ENCODE peak calls at places on chromosome 4, in five cellular contexts. One of them, this sample, is unnamed.
A peak's percentile ranks its signal among the peaks of the same experiment; 100 is the strongest.

GRCh38 chr4:142961866-142962265 is 115.8 kb upstream of the INPP4B start:
- DNase-seq in NCI-H146: no peak
- DNase-seq in NCI-H510A treated with DMSO at 0.1 percent for 48 hours: no peak
- DNase-seq in NCI-H2171 treated with DMSO at 0.1 percent for 48 hours: no peak
- DNase-seq in GOT3: no peak
- DNase-seq in this sample: no peak

GRCh38 chr4:185657191-185657590 is 121.9 kb upstream of the PDLIM3 start:
- DNase-seq in NCI-H146: no peak
- DNase-seq in NCI-H510A treated with DMSO at 0.1 percent for 48 hours: no peak
- DNase-seq in NCI-H2171 treated with DMSO at 0.1 percent for 48 hours: no peak
- DNase-seq in GOT3: no peak
- DNase-seq in this sample: no peak

GRCh38 chr4:42655921-42656735 is 777 bp downstream of the ATP8A1 start:
- DNase-seq in NCI-H146: peak; percentile 12
- DNase-seq in NCI-H510A treated with DMSO at 0.1 percent for 48 hours: peak; percentile 19
- DNase-seq in NCI-H2171 treated with DMSO at 0.1 percent for 48 hours: peak; percentile 23
- DNase-seq in GOT3: no peak
- DNase-seq in this sample: peak; percentile 67

GRCh38 chr4:2793578-2793919 is 664 bp downstream of the SH3BP2 start:
- DNase-seq in NCI-H146: no peak
- DNase-seq in NCI-H510A treated with DMSO at 0.1 percent for 48 hours: no peak
- DNase-seq in NCI-H2171 treated with DMSO at 0.1 percent for 48 hours: no peak
- DNase-seq in GOT3: no peak
- DNase-seq in this sample: peak; percentile 13

GRCh38 chr4:8916251-8916913 is 44.7 kb upstream of the HMX1 start:
- DNase-seq in NCI-H146: no peak
- DNase-seq in NCI-H510A treated with DMSO at 0.1 percent for 48 hours: no peak
- DNase-seq in NCI-H2171 treated with DMSO at 0.1 percent for 48 hours: no peak
- DNase-seq in GOT3: no peak
- DNase-seq in this sample: no peak

GRCh38 chr4:1815096-1815996 is 22.3 kb downstream of the FGFR3 start:
- DNase-seq in NCI-H146: no peak
- DNase-seq in NCI-H510A treated with DMSO at 0.1 percent for 48 hours: no peak
- DNase-seq in NCI-H2171 treated with DMSO at 0.1 percent for 48 hours: no peak
- DNase-seq in GOT3: no peak
- DNase-seq in this sample: no peak

GRCh38 chr4:71186566-71187398 is 152.0 kb upstream of the SLC4A4 start:
- DNase-seq in NCI-H146: peak; percentile 53
- DNase-seq in NCI-H510A treated with DMSO at 0.1 percent for 48 hours: peak; percentile 54
- DNase-seq in NCI-H2171 treated with DMSO at 0.1 percent for 48 hours: peak; percentile 33
- DNase-seq in GOT3: peak; percentile 17
- DNase-seq in this sample: peak; percentile 15

GRCh38 chr4:170109586-170110289 is 20.0 kb upstream of the AADAT start:
- DNase-seq in NCI-H146: no peak
- DNase-seq in NCI-H510A treated with DMSO at 0.1 percent for 48 hours: no peak
- DNase-seq in NCI-H2171 treated with DMSO at 0.1 percent for 48 hours: no peak
- DNase-seq in GOT3: no peak
- DNase-seq in this sample: no peak

GRCh38 chr4:88219099-88219498 is 60.7 kb upstream of the ABCG2 start:
- DNase-seq in NCI-H146: peak; percentile 1
- DNase-seq in NCI-H510A treated with DMSO at 0.1 percent for 48 hours: peak; percentile 58
- DNase-seq in NCI-H2171 treated with DMSO at 0.1 percent for 48 hours: peak; percentile 9
- DNase-seq in GOT3: no peak
- DNase-seq in this sample: peak; percentile 12

GRCh38 chr4:171812377-171813194 is 618 bp upstream of the GALNTL6 start:
- DNase-seq in NCI-H146: no peak
- DNase-seq in NCI-H510A treated with DMSO at 0.1 percent for 48 hours: no peak
- DNase-seq in NCI-H2171 treated with DMSO at 0.1 percent for 48 hours: no peak
- DNase-seq in GOT3: no peak
- DNase-seq in this sample: peak; percentile 22

GRCh38 chr4:6749340-6750171 is 33.0 kb upstream of the KIAA0232 start:
- DNase-seq in NCI-H146: no peak
- DNase-seq in NCI-H510A treated with DMSO at 0.1 percent for 48 hours: peak; percentile 10
- DNase-seq in NCI-H2171 treated with DMSO at 0.1 percent for 48 hours: no peak
- DNase-seq in GOT3: no peak
- DNase-seq in this sample: no peak